ENCODE peak calls at places on chromosomes 11 and 22, in seven cellular contexts. One of them, this sample, is unnamed.

GRCh38 chr22:19105867-19106802 is 16.1 kb downstream of the DGCR2 start:
- DNase-seq in choroid plexus epithelial cell: no peak
- DNase-seq in upper lobe of right lung: peak; percentile 63
- DNase-seq in NCI-H1092: no peak
- DNase-seq in ELR: no peak
- DNase-seq in activated effector memory CD4-positive, alpha-beta T cell treated with Interleukin-2 at 50 U/mL for 16 hours: peak; percentile 27
- DNase-seq in activated naive CD4-positive, alpha-beta T cell: no peak
- DNase-seq in this sample: peak; percentile 62

GRCh38 chr11:110092577-110093406 is at the start of gene ZC3H12C:
- DNase-seq in activated naive CD4-positive, alpha-beta T cell: no peak
- DNase-seq in activated effector memory CD4-positive, alpha-beta T cell treated with Interleukin-2 at 50 U/mL for 16 hours: no peak
- DNase-seq in ELR: peak; percentile 94
- DNase-seq in upper lobe of right lung: peak; percentile 92
- DNase-seq in choroid plexus epithelial cell: peak; percentile 92
- DNase-seq in NCI-H1092: peak; percentile 93
- DNase-seq in this sample: no peak

GRCh38 chr11:61587951-61588695 is 7.2 kb upstream of the SYT7 start:
- DNase-seq in ELR: peak; percentile 39
- DNase-seq in activated naive CD4-positive, alpha-beta T cell: no peak
- DNase-seq in choroid plexus epithelial cell: no peak
- DNase-seq in activated effector memory CD4-positive, alpha-beta T cell treated with Interleukin-2 at 50 U/mL for 16 hours: peak; percentile 54
- DNase-seq in NCI-H1092: no peak
- DNase-seq in upper lobe of right lung: peak; percentile 86
- DNase-seq in this sample: peak; percentile 46

GRCh38 chr11:113884361-113884836 is 9.0 kb upstream of the USP28 start:
- DNase-seq in activated effector memory CD4-positive, alpha-beta T cell treated with Interleukin-2 at 50 U/mL for 16 hours: no peak
- DNase-seq in activated naive CD4-positive, alpha-beta T cell: no peak
- DNase-seq in NCI-H1092: no peak
- DNase-seq in choroid plexus epithelial cell: peak; percentile 61
- DNase-seq in upper lobe of right lung: no peak
- DNase-seq in ELR: no peak
- DNase-seq in this sample: no peak

GRCh38 chr11:65471410-65471762 is 27.5 kb upstream of the MALAT1 start:
- DNase-seq in NCI-H1092: peak; percentile 36
- DNase-seq in activated naive CD4-positive, alpha-beta T cell: no peak
- DNase-seq in upper lobe of right lung: peak; percentile 89
- DNase-seq in activated effector memory CD4-positive, alpha-beta T cell treated with Interleukin-2 at 50 U/mL for 16 hours: no peak
- DNase-seq in choroid plexus epithelial cell: peak; percentile 87
- DNase-seq in ELR: peak; percentile 81
- DNase-seq in this sample: peak; percentile 22

GRCh38 chr11:33982661-33983060 is 68.9 kb upstream of the CAPRIN1 start:
- DNase-seq in activated naive CD4-positive, alpha-beta T cell: no peak
- DNase-seq in NCI-H1092: no peak
- DNase-seq in ELR: no peak
- DNase-seq in choroid plexus epithelial cell: no peak
- DNase-seq in activated effector memory CD4-positive, alpha-beta T cell treated with Interleukin-2 at 50 U/mL for 16 hours: no peak
- DNase-seq in upper lobe of right lung: no peak
- DNase-seq in this sample: no peak

GRCh38 chr11:65452806-65453490 is 30.4 kb downstream of the NEAT1 start:
- DNase-seq in ELR: peak; percentile 95
- DNase-seq in upper lobe of right lung: no peak
- DNase-seq in activated effector memory CD4-positive, alpha-beta T cell treated with Interleukin-2 at 50 U/mL for 16 hours: no peak
- DNase-seq in NCI-H1092: no peak
- DNase-seq in activated naive CD4-positive, alpha-beta T cell: no peak
- DNase-seq in choroid plexus epithelial cell: peak; percentile 68
- DNase-seq in this sample: no peak

GRCh38 chr11:94758671-94759070 is 9.5 kb upstream of the AMOTL1 start:
- DNase-seq in ELR: no peak
- DNase-seq in activated naive CD4-positive, alpha-beta T cell: no peak
- DNase-seq in activated effector memory CD4-positive, alpha-beta T cell treated with Interleukin-2 at 50 U/mL for 16 hours: no peak
- DNase-seq in choroid plexus epithelial cell: no peak
- DNase-seq in upper lobe of right lung: no peak
- DNase-seq in NCI-H1092: no peak
- DNase-seq in this sample: no peak

GRCh38 chr11:39745401-39745800 is 1714.1 kb downstream of the LRRC4C start:
- DNase-seq in activated effector memory CD4-positive, alpha-beta T cell treated with Interleukin-2 at 50 U/mL for 16 hours: no peak
- DNase-seq in choroid plexus epithelial cell: no peak
- DNase-seq in activated naive CD4-positive, alpha-beta T cell: no peak
- DNase-seq in NCI-H1092: no peak
- DNase-seq in upper lobe of right lung: no peak
- DNase-seq in ELR: peak; percentile 59
- DNase-seq in this sample: no peak

GRCh38 chr22:19438286-19438685 is 5.9 kb downstream of the MRPL40 start:
- DNase-seq in NCI-H1092: no peak
- DNase-seq in upper lobe of right lung: no peak
- DNase-seq in activated naive CD4-positive, alpha-beta T cell: no peak
- DNase-seq in activated effector memory CD4-positive, alpha-beta T cell treated with Interleukin-2 at 50 U/mL for 16 hours: no peak
- DNase-seq in choroid plexus epithelial cell: no peak
- DNase-seq in ELR: no peak
- DNase-seq in this sample: no peak

GRCh38 chr11:76699461-76700091 is 29.0 kb upstream of the LRRC32 start:
- DNase-seq in ELR: peak; percentile 54
- DNase-seq in activated effector memory CD4-positive, alpha-beta T cell treated with Interleukin-2 at 50 U/mL for 16 hours: no peak
- DNase-seq in NCI-H1092: no peak
- DNase-seq in upper lobe of right lung: no peak
- DNase-seq in activated naive CD4-positive, alpha-beta T cell: no peak
- DNase-seq in choroid plexus epithelial cell: no peak
- DNase-seq in this sample: no peak

GRCh38 chr11:124917115-124917637 is 1.9 kb upstream of the HEPN1 start:
- DNase-seq in ELR: no peak
- DNase-seq in upper lobe of right lung: no peak
- DNase-seq in choroid plexus epithelial cell: peak; percentile 88
- DNase-seq in NCI-H1092: no peak
- DNase-seq in activated naive CD4-positive, alpha-beta T cell: no peak
- DNase-seq in activated effector memory CD4-positive, alpha-beta T cell treated with Interleukin-2 at 50 U/mL for 16 hours: no peak
- DNase-seq in this sample: no peak

GRCh38 chr11:46743693-46744339 is 24.8 kb downstream of the F2 start:
- DNase-seq in NCI-H1092: no peak
- DNase-seq in ELR: no peak
- DNase-seq in activated effector memory CD4-positive, alpha-beta T cell treated with Interleukin-2 at 50 U/mL for 16 hours: no peak
- DNase-seq in activated naive CD4-positive, alpha-beta T cell: no peak
- DNase-seq in choroid plexus epithelial cell: peak; percentile 94
- DNase-seq in upper lobe of right lung: no peak
- DNase-seq in this sample: no peak

GRCh38 chr11:36239636-36240035 is 49.6 kb downstream of the COMMD9 start:
- DNase-seq in choroid plexus epithelial cell: no peak
- DNase-seq in ELR: no peak
- DNase-seq in activated effector memory CD4-positive, alpha-beta T cell treated with Interleukin-2 at 50 U/mL for 16 hours: no peak
- DNase-seq in upper lobe of right lung: no peak
- DNase-seq in NCI-H1092: no peak
- DNase-seq in activated naive CD4-positive, alpha-beta T cell: no peak
- DNase-seq in this sample: no peak

GRCh38 chr11:73521621-73522020 is 76.3 kb downstream of the FAM168A start:
- DNase-seq in ELR: peak; percentile 53
- DNase-seq in upper lobe of right lung: no peak
- DNase-seq in choroid plexus epithelial cell: peak; percentile 21
- DNase-seq in activated effector memory CD4-positive, alpha-beta T cell treated with Interleukin-2 at 50 U/mL for 16 hours: no peak
- DNase-seq in activated naive CD4-positive, alpha-beta T cell: no peak
- DNase-seq in NCI-H1092: no peak
- DNase-seq in this sample: no peak

GRCh38 chr11:120904116-120904515 is 119.8 kb upstream of the TBCEL start:
- DNase-seq in activated naive CD4-positive, alpha-beta T cell: no peak
- DNase-seq in choroid plexus epithelial cell: no peak
- DNase-seq in upper lobe of right lung: no peak
- DNase-seq in activated effector memory CD4-positive, alpha-beta T cell treated with Interleukin-2 at 50 U/mL for 16 hours: no peak
- DNase-seq in ELR: no peak
- DNase-seq in NCI-H1092: no peak
- DNase-seq in this sample: no peak

GRCh38 chr11:92477686-92478085 is 253.1 kb downstream of the FAT3 start:
- DNase-seq in ELR: no peak
- DNase-seq in upper lobe of right lung: no peak
- DNase-seq in choroid plexus epithelial cell: no peak
- DNase-seq in NCI-H1092: no peak
- DNase-seq in activated effector memory CD4-positive, alpha-beta T cell treated with Interleukin-2 at 50 U/mL for 16 hours: no peak
- DNase-seq in activated naive CD4-positive, alpha-beta T cell: no peak
- DNase-seq in this sample: no peak

GRCh38 chr11:13354335-13354734 is 76.7 kb downstream of the BMAL1 start:
- DNase-seq in ELR: peak; percentile 37
- DNase-seq in choroid plexus epithelial cell: peak; percentile 59
- DNase-seq in NCI-H1092: no peak
- DNase-seq in activated naive CD4-positive, alpha-beta T cell: no peak
- DNase-seq in activated effector memory CD4-positive, alpha-beta T cell treated with Interleukin-2 at 50 U/mL for 16 hours: no peak
- DNase-seq in upper lobe of right lung: no peak
- DNase-seq in this sample: no peak

GRCh38 chr11:102017029-102017428 is 30.2 kb upstream of the CFAP300 start:
- DNase-seq in activated effector memory CD4-positive, alpha-beta T cell treated with Interleukin-2 at 50 U/mL for 16 hours: no peak
- DNase-seq in NCI-H1092: no peak
- DNase-seq in activated naive CD4-positive, alpha-beta T cell: no peak
- DNase-seq in choroid plexus epithelial cell: no peak
- DNase-seq in upper lobe of right lung: no peak
- DNase-seq in ELR: no peak
- DNase-seq in this sample: no peak

GRCh38 chr11:125532668-125533067 is 36.6 kb upstream of the FEZ1 start:
- DNase-seq in activated effector memory CD4-positive, alpha-beta T cell treated with Interleukin-2 at 50 U/mL for 16 hours: no peak
- DNase-seq in NCI-H1092: no peak
- DNase-seq in activated naive CD4-positive, alpha-beta T cell: no peak
- DNase-seq in upper lobe of right lung: no peak
- DNase-seq in choroid plexus epithelial cell: no peak
- DNase-seq in ELR: no peak
- DNase-seq in this sample: no peak

GRCh38 chr11:62108971-62109391 is 14.8 kb upstream of the INCENP start:
- DNase-seq in activated naive CD4-positive, alpha-beta T cell: no peak
- DNase-seq in ELR: peak; percentile 72
- DNase-seq in NCI-H1092: no peak
- DNase-seq in choroid plexus epithelial cell: no peak
- DNase-seq in upper lobe of right lung: no peak
- DNase-seq in activated effector memory CD4-positive, alpha-beta T cell treated with Interleukin-2 at 50 U/mL for 16 hours: no peak
- DNase-seq in this sample: no peak

GRCh38 chr22:31107206-31108118 is at the start of gene SELENOM:
- DNase-seq in choroid plexus epithelial cell: peak; percentile 99
- DNase-seq in ELR: peak; percentile 99
- DNase-seq in NCI-H1092: peak; percentile 69
- DNase-seq in activated effector memory CD4-positive, alpha-beta T cell treated with Interleukin-2 at 50 U/mL for 16 hours: peak; percentile 79
- DNase-seq in activated naive CD4-positive, alpha-beta T cell: peak; percentile 51
- DNase-seq in upper lobe of right lung: peak; percentile 98
- DNase-seq in this sample: peak; percentile 81

GRCh38 chr11:110878513-110878912 is 166.3 kb upstream of the ARHGAP20 start:
- DNase-seq in ELR: no peak
- DNase-seq in upper lobe of right lung: no peak
- DNase-seq in activated naive CD4-positive, alpha-beta T cell: no peak
- DNase-seq in NCI-H1092: no peak
- DNase-seq in activated effector memory CD4-positive, alpha-beta T cell treated with Interleukin-2 at 50 U/mL for 16 hours: no peak
- DNase-seq in choroid plexus epithelial cell: peak; percentile 86
- DNase-seq in this sample: no peak

GRCh38 chr22:45039206-45039605 is 29.4 kb upstream of the PHF21B start:
- DNase-seq in activated naive CD4-positive, alpha-beta T cell: no peak
- DNase-seq in activated effector memory CD4-positive, alpha-beta T cell treated with Interleukin-2 at 50 U/mL for 16 hours: no peak
- DNase-seq in NCI-H1092: no peak
- DNase-seq in choroid plexus epithelial cell: no peak
- DNase-seq in ELR: no peak
- DNase-seq in upper lobe of right lung: no peak
- DNase-seq in this sample: no peak

GRCh38 chr11:36469063-36469462 is 41.0 kb downstream of the TRAF6 start:
- DNase-seq in NCI-H1092: no peak
- DNase-seq in activated naive CD4-positive, alpha-beta T cell: no peak
- DNase-seq in upper lobe of right lung: no peak
- DNase-seq in ELR: peak; percentile 60
- DNase-seq in activated effector memory CD4-positive, alpha-beta T cell treated with Interleukin-2 at 50 U/mL for 16 hours: no peak
- DNase-seq in choroid plexus epithelial cell: peak; percentile 57
- DNase-seq in this sample: no peak

GRCh38 chr11:93583490-93583889 is 40.3 kb upstream of the SMCO4 start:
- DNase-seq in upper lobe of right lung: no peak
- DNase-seq in NCI-H1092: no peak
- DNase-seq in activated effector memory CD4-positive, alpha-beta T cell treated with Interleukin-2 at 50 U/mL for 16 hours: no peak
- DNase-seq in ELR: no peak
- DNase-seq in choroid plexus epithelial cell: no peak
- DNase-seq in activated naive CD4-positive, alpha-beta T cell: no peak
- DNase-seq in this sample: no peak

GRCh38 chr22:37741312-37741795 is 44.5 kb downstream of the TRIOBP start:
- DNase-seq in activated naive CD4-positive, alpha-beta T cell: no peak
- DNase-seq in activated effector memory CD4-positive, alpha-beta T cell treated with Interleukin-2 at 50 U/mL for 16 hours: no peak
- DNase-seq in choroid plexus epithelial cell: peak; percentile 99
- DNase-seq in NCI-H1092: peak; percentile 72
- DNase-seq in upper lobe of right lung: peak; percentile 85
- DNase-seq in ELR: peak; percentile 88
- DNase-seq in this sample: no peak

GRCh38 chr11:126146454-126147192 is 64.8 kb downstream of the RPUSD4 start:
- DNase-seq in ELR: no peak
- DNase-seq in NCI-H1092: peak; percentile 96
- DNase-seq in activated effector memory CD4-positive, alpha-beta T cell treated with Interleukin-2 at 50 U/mL for 16 hours: no peak
- DNase-seq in choroid plexus epithelial cell: no peak
- DNase-seq in activated naive CD4-positive, alpha-beta T cell: no peak
- DNase-seq in upper lobe of right lung: no peak
- DNase-seq in this sample: no peak

GRCh38 chr11:102469196-102469821 is 16.7 kb upstream of the TMEM123 start:
- DNase-seq in choroid plexus epithelial cell: peak; percentile 84
- DNase-seq in activated effector memory CD4-positive, alpha-beta T cell treated with Interleukin-2 at 50 U/mL for 16 hours: no peak
- DNase-seq in activated naive CD4-positive, alpha-beta T cell: no peak
- DNase-seq in upper lobe of right lung: no peak
- DNase-seq in ELR: no peak
- DNase-seq in NCI-H1092: no peak
- DNase-seq in this sample: no peak

This sample was measured in CD8-positive, alpha-beta T cell.